ENCODE peak calls at places on chromosomes 1 and 21, in five cellular contexts. A is brain microvascular endothelial cell, I is GM06990, V is adrenal gland, Z is OCI-LY7. B is an unnamed sample.

GRCh38 chr1:14522331-14523241 is 75.9 kb upstream of the KAZN start:
- DNase-seq in A (peak), I (peak), V (no peak), Z (no peak), B (peak)

GRCh38 chr1:47696404-47696910 is 258.6 kb downstream of the FOXD2 start:
- DNase-seq in A (no peak), I (no peak), V (no peak), Z (no peak), B (no peak)

GRCh38 chr1:210151063-210151672 is 81.4 kb upstream of the SERTAD4 start:
- DNase-seq in A (no peak), I (no peak), V (no peak), Z (no peak), B (no peak)

GRCh38 chr1:230191839-230192238 is 124.8 kb downstream of the GALNT2 start:
- DNase-seq in A (no peak), I (no peak), V (no peak), Z (no peak), B (no peak)

GRCh38 chr1:101250656-101251272 is 13.9 kb downstream of the S1PR1 start:
- DNase-seq in A (no peak), I (no peak), V (no peak), Z (no peak), B (no peak)

GRCh38 chr1:117665523-117666274 is 59.9 kb downstream of the TENT5C start:
- DNase-seq in A (no peak), I (no peak), V (no peak), Z (no peak), B (no peak)

GRCh38 chr1:188670837-188671236 is 1806.8 kb downstream of the BRINP3 start:
- DNase-seq in A (no peak), I (no peak), V (no peak), Z (no peak), B (no peak)

GRCh38 chr21:38621132-38621531 is 122.9 kb upstream of the ERG start:
- DNase-seq in A (no peak), I (no peak), V (no peak), Z (peak), B (no peak)

GRCh38 chr1:111251570-111251969 is 24.1 kb downstream of the CHI3L2 start:
- DNase-seq in A (no peak), I (no peak), V (no peak), Z (no peak), B (no peak)

GRCh38 chr1:35726814-35727433 is 8.2 kb upstream of the C1orf216 start:
- DNase-seq in A (peak), I (peak), V (peak), Z (peak), B (peak)

GRCh38 chr1:185672719-185673360 is 61.4 kb upstream of the HMCN1 start:
- DNase-seq in A (no peak), I (no peak), V (peak), Z (no peak), B (no peak)

GRCh38 chr1:77538956-77539509 is 143.4 kb downstream of the ZZZ3 start:
- DNase-seq in A (peak), I (no peak), V (no peak), Z (no peak), B (peak)

GRCh38 chr21:41163086-41163485 is 4.9 kb upstream of the BACE2 start:
- DNase-seq in A (no peak), I (no peak), V (no peak), Z (no peak), B (no peak)

GRCh38 chr21:34989337-34990151 is 59.6 kb downstream of the RUNX1 start:
- DNase-seq in A (no peak), I (no peak), V (no peak), Z (no peak), B (peak)

GRCh38 chr1:193190096-193190744 is 3.8 kb upstream of the B3GALT2 start:
- DNase-seq in A (no peak), I (no peak), V (no peak), Z (no peak), B (no peak)

GRCh38 chr21:14842641-14843040 is 222.2 kb downstream of the NRIP1 start:
- DNase-seq in A (no peak), I (no peak), V (no peak), Z (no peak), B (no peak)

GRCh38 chr1:150126811-150127210 is 22.9 kb upstream of the PLEKHO1 start:
- DNase-seq in A (no peak), I (no peak), V (no peak), Z (no peak), B (no peak)

GRCh38 chr1:155858805-155859233 is 548 bp upstream of the SYT11 start:
- DNase-seq in A (peak), I (no peak), V (peak), Z (no peak), B (peak)

GRCh38 chr1:244375061-244375460 is 76.6 kb downstream of the ADSS2 start:
- DNase-seq in A (no peak), I (no peak), V (no peak), Z (no peak), B (no peak)

GRCh38 chr1:6205849-6206845 is at the start of gene RNF207:
- DNase-seq in A (peak), I (peak), V (peak), Z (no peak), B (peak)

GRCh38 chr1:36306210-36306901 is at the start of gene SH3D21:
- DNase-seq in A (no peak), I (no peak), V (peak), Z (peak), B (peak)

GRCh38 chr1:41239988-41240610 is 2.0 kb downstream of the SCMH1 start:
- DNase-seq in A (peak), I (peak), V (no peak), Z (peak), B (no peak)

GRCh38 chr1:162720996-162721395 is 69.5 kb upstream of the HSD17B7 start:
- DNase-seq in A (peak), I (no peak), V (no peak), Z (no peak), B (no peak)

GRCh38 chr1:45854724-45855123 is 51.3 kb downstream of the MAST2 start:
- DNase-seq in A (no peak), I (no peak), V (no peak), Z (no peak), B (no peak)

GRCh38 chr1:211520641-211521040 is 28.7 kb upstream of the RD3 start:
- DNase-seq in A (no peak), I (no peak), V (no peak), Z (no peak), B (no peak)

GRCh38 chr1:117512728-117513321 is 93.0 kb upstream of the TENT5C start:
- DNase-seq in A (no peak), I (no peak), V (no peak), Z (peak), B (no peak)

GRCh38 chr21:31426235-31426797 is 82.3 kb upstream of the TIAM1 start:
- DNase-seq in A (peak), I (no peak), V (no peak), Z (no peak), B (no peak)

GRCh38 chr1:226966683-226967082 is 26.6 kb downstream of the COQ8A start:
- DNase-seq in A (no peak), I (no peak), V (no peak), Z (no peak), B (no peak)

GRCh38 chr1:243729956-243730355 is 120.1 kb downstream of the AKT3 start:
- DNase-seq in A (no peak), I (no peak), V (no peak), Z (no peak), B (no peak)

GRCh38 chr1:176878750-176879536 is 285.6 kb downstream of the ASTN1 start:
- DNase-seq in A (no peak), I (no peak), V (no peak), Z (peak), B (no peak)

GRCh38 chr1:82377201-82377884 is 576.6 kb downstream of the ADGRL2 start:
- DNase-seq in A (peak), I (no peak), V (no peak), Z (no peak), B (no peak)

GRCh38 chr1:172670791-172671190 is 11.9 kb downstream of the FASLG start:
- DNase-seq in A (no peak), I (peak), V (no peak), Z (no peak), B (no peak)

GRCh38 chr1:11736746-11737639 is 1.1 kb downstream of the AGTRAP start:
- DNase-seq in A (peak), I (no peak), V (peak), Z (peak), B (peak)

GRCh38 chr1:20359451-20360330 is 69.0 kb downstream of the VWA5B1 start:
- DNase-seq in A (no peak), I (no peak), V (peak), Z (peak), B (no peak)

GRCh38 chr1:76854255-76854654 is 13.0 kb upstream of the ST6GALNAC5 start:
- DNase-seq in A (no peak), I (no peak), V (no peak), Z (no peak), B (no peak)

GRCh38 chr1:10534519-10534918 is 59.8 kb downstream of the PEX14 start:
- DNase-seq in A (no peak), I (no peak), V (no peak), Z (no peak), B (no peak)

GRCh38 chr1:10538608-10539355 is 64.0 kb downstream of the PEX14 start:
- DNase-seq in A (no peak), I (no peak), V (no peak), Z (no peak), B (no peak)

GRCh38 chr1:10539411-10540043 is 64.8 kb downstream of the PEX14 start:
- DNase-seq in A (peak), I (no peak), V (peak), Z (no peak), B (no peak)

GRCh38 chr1:10537082-10537766 is 62.5 kb downstream of the PEX14 start:
- DNase-seq in A (no peak), I (no peak), V (no peak), Z (no peak), B (no peak)

GRCh38 chr1:10536133-10536768 is 61.5 kb downstream of the PEX14 start:
- DNase-seq in A (no peak), I (no peak), V (peak), Z (no peak), B (no peak)
- TF ChIP-seq CTCF in A (no peak), I (no peak), V (no peak), Z (no peak), B (no peak)

DNA sequence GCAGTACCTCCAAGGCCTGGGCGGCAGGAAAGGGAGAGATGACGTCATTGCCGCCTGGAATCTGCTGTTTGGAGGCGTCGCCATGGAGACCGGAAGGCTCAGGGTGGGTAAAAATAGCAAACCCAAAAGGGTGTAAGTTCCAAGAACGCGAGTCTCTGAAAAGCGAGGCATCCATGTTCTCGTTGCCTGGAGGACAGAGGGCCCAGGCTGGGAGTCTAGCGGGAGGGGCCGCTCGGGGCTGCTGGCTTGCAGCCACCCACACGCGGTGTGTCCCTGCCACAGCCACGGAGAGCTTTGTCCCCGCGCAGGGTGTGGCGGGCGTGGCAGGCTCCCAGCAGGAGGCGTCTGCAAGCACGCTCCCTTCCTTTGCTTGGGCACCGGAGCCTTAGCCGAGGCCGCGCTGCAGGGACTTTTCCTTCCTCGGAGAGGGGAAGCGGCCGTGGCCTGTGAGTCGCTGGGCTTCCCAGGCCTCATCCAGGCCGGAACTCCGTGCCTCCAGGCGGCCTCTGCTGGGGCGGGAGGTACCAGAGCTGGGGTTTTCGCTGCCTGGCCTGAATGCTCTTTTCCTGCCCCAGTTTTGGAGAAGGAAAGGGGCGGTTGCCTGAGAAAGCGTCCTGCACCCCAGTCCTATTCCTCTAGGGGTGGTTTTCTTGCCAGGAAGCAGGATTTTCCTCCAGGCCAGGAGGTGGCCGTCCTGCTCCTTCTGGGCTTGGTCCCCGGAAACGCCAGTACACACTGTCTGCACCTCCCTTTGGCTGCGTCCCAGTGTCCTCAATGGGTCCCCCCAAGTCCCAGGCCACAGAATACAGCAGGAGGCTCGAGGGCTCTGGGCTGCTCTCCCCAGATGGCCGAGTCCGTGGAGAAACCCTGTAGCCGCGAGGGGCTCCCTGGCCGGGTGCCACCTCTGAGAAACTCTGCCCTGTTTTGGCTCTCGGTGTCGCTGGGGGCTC is 15.3 kb upstream of the SKI start:
- DNase-seq in A (peak), I (no peak), V (peak), Z (no peak), B (peak)
- TF ChIP-seq CTCF in A (peak), I (peak), V (peak), Z (no peak), B (peak)

DNA sequence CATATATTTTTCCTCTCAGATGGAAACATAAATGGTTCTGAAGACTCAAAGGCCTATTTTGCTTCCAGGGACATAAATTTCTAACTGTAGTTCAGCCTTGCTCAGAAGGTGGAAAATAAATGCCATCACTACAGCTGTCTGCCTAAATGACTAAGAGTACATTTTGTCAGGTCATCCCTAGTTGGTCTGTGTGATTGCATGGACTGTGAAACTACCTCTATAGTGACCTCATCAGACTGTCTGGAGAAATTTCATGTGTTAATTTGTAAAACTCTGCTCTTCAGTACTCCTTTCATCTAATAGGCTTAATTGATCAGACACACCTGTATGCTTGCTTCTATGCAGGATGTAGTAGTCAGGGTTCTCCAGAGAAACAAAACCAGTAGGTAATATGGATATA is 886.9 kb downstream of the AMY1C start:
- DNase-seq in A (no peak), I (no peak), V (no peak), Z (peak), B (peak)
- TF ChIP-seq CTCF in A (no peak), I (no peak), V (no peak), Z (peak), B (no peak)

GRCh38 chr1:239922778-239923522 is 168.7 kb upstream of the FMN2 start:
- DNase-seq in A (no peak), I (no peak), V (no peak), Z (no peak), B (no peak)
- TF ChIP-seq CTCF in A (no peak), I (no peak), V (no peak), Z (no peak), B (no peak)

GRCh38 chr1:93061895-93062792 is 16.9 kb upstream of the MTF2 start:
- DNase-seq in A (peak), I (no peak), V (peak), Z (peak), B (peak)
- TF ChIP-seq CTCF in A (peak), I (peak), V (peak), Z (peak), B (peak)

DNA sequence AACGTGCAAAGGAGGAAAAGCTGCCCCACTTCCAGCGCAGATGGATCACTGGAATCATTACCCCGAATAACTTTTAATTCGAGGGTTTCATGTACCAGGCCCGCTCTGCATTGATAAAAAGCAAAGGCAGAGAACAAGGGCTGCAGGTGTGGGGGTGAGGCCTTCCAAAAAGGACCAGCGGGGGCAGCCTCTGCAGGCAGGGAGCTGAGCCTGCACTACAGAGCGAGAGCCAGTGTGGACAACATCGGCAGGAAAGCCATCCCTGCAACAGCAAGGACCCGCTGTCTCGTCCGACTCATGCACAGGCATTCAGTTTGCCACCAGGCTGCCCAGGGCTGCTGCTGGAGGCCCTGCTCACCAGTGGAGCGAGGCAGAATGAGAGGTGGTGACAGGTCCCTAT is 27.1 kb upstream of the AJAP1 start:
- DNase-seq in A (no peak), I (no peak), V (no peak), Z (no peak), B (no peak)
- TF ChIP-seq CTCF in A (no peak), I (no peak), V (no peak), Z (no peak), B (no peak)

DNA sequence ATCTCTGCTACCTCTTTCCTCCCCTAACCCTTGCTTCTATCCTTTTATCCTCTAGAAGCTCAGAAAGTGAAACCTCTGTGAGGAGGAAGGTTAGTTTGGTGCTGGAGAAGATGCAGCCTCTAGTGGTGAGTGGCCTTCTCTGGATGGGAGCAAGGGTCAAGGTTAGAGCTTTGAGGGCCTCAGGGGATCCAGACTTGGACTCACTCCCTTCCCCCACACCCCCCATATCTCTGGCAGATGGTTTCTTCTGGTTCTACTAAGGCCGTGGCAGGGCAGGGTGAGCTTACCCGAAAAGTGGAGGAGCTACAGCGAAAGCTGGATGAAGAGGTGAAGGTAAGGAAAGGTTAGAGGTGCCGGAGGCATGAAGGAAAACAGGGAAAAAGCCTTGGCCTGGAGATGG is 9.2 kb downstream of the CGN start:
- DNase-seq in A (no peak), I (no peak), V (no peak), Z (no peak), B (no peak)
- TF ChIP-seq CTCF in A (no peak), I (peak), V (no peak), Z (no peak), B (peak)

GRCh38 chr1:234118911-234119310 is 214.4 kb downstream of the SLC35F3 start:
- DNase-seq in A (no peak), I (no peak), V (no peak), Z (no peak), B (no peak)

GRCh38 chr1:234111458-234112142 is 207.1 kb downstream of the SLC35F3 start:
- DNase-seq in A (peak), I (no peak), V (no peak), Z (no peak), B (no peak)

GRCh38 chr1:234109840-234110239 is 205.4 kb downstream of the SLC35F3 start:
- DNase-seq in A (no peak), I (no peak), V (no peak), Z (no peak), B (no peak)

GRCh38 chr1:234120327-234120944 is 216.0 kb downstream of the SLC35F3 start:
- DNase-seq in A (no peak), I (no peak), V (no peak), Z (no peak), B (no peak)

DNA sequence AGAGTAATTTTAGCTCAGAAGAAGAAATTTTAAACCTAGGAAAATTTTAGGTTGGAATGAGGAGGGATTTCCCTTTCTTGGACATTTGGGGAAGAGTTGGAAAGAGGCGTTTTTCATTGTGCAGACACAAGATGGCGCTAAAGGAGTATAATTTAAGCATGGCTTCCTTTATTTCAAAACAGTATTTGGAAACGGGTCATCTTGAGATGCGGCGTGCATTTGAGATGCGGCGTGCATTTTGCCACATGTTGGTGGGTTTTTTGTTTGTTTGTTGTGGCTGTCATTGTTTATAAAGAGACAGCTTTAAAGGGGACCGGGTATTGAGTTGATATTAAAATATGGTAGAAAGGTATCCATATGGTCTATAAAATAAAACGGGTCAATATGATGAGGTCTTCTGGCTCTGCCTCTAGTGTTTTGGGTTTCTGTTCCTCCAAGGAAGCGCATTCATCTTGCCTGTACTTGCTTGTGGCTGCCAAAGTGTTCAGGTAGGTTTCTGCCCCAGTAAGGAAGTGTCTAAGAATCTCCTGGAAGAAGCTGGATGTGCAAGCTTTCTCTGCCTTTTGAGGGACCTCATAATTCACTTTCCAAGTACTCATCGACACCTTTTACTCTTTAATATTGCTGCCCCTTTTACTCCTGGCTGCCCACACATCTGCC is 210.3 kb downstream of the SLC35F3 start:
- DNase-seq in A (peak), I (no peak), V (peak), Z (peak), B (peak)
- TF ChIP-seq CTCF in A (peak), I (peak), V (peak), Z (peak), B (peak)

GRCh38 chr1:197391303-197392226 is 123.5 kb downstream of the CRB1 start:
- DNase-seq in A (no peak), I (no peak), V (no peak), Z (no peak), B (no peak)
- TF ChIP-seq CTCF in A (peak), I (no peak), V (no peak), Z (peak), B (no peak)

B was measured in GM10248.